ENCODE peak calls at places on chromosomes 13 and 19, in eight cellular contexts. D is naive thymus-derived CD4-positive, alpha-beta T cell; A is lung microvascular endothelial cell; R is GM12865; H is substantia nigra; P is A549; U is HuH-7.5; M is stomach. Q is an unnamed sample.

GRCh38 chr13:64928704-64929499 is 2301.2 kb downstream of the PCDH9 start:
- DNase-seq in D (no peak), A (peak; percentile 4), R (peak; percentile 68), H (no peak), P (no peak), U (no peak), M (no peak), Q (peak; percentile 82)

GRCh38 chr19:50889638-50890037 is 16.4 kb downstream of the KLK2 start:
- DNase-seq in D (no peak), A (no peak), R (no peak), H (no peak), P (no peak), U (no peak), M (no peak), Q (no peak)

GRCh38 chr13:99686944-99687382 is 185.7 kb downstream of the TM9SF2 start:
- DNase-seq in D (no peak), A (no peak), R (no peak), H (no peak), P (no peak), U (no peak), M (no peak), Q (no peak)

GRCh38 chr19:35717665-35718344 is at the start of gene KMT2B:
- DNase-seq in D (no peak), A (no peak), R (peak; percentile 98), H (peak; percentile 89), P (peak; percentile 100), U (peak; percentile 100), M (peak; percentile 96), Q (peak; percentile 90)

GRCh38 chr13:98961204-98962105 is 16.4 kb downstream of the DOCK9 start:
- DNase-seq in D (no peak), A (no peak), R (no peak), H (no peak), P (no peak), U (no peak), M (no peak), Q (no peak)

GRCh38 chr13:107512551-107512950 is 702.8 kb downstream of the LIG4 start:
- DNase-seq in D (no peak), A (no peak), R (no peak), H (no peak), P (no peak), U (no peak), M (no peak), Q (no peak)

GRCh38 chr19:58381460-58382220 is 810 bp upstream of the ZNF837 start:
- DNase-seq in D (no peak), A (no peak), R (no peak), H (no peak), P (no peak), U (no peak), M (no peak), Q (no peak)

GRCh38 chr13:25732146-25732865 is 319.5 kb downstream of the SHISA2 start:
- DNase-seq in D (no peak), A (no peak), R (no peak), H (no peak), P (no peak), U (no peak), M (no peak), Q (peak; percentile 65)

GRCh38 chr19:3716147-3716668 is 8.0 kb downstream of the TJP3 start:
- DNase-seq in D (no peak), A (no peak), R (no peak), H (no peak), P (no peak), U (no peak), M (no peak), Q (no peak)

GRCh38 chr19:48329167-48329891 is 4.0 kb downstream of the EMP3 start:
- DNase-seq in D (peak; percentile 23), A (peak; percentile 50), R (peak; percentile 77), H (no peak), P (no peak), U (peak; percentile 51), M (no peak), Q (peak; percentile 27)

GRCh38 chr19:19276386-19276785 is 3.3 kb upstream of the TM6SF2 start:
- DNase-seq in D (no peak), A (no peak), R (no peak), H (no peak), P (no peak), U (no peak), M (no peak), Q (no peak)

GRCh38 chr13:28983661-28984060 is 163.5 kb downstream of the MTUS2 start:
- DNase-seq in D (no peak), A (no peak), R (no peak), H (no peak), P (no peak), U (no peak), M (peak; percentile 27), Q (no peak)

GRCh38 chr19:45874620-45874966 is 10.5 kb downstream of the FOXA3 start:
- DNase-seq in D (no peak), A (no peak), R (no peak), H (no peak), P (no peak), U (no peak), M (no peak), Q (no peak)

GRCh38 chr19:8610041-8610927 is at the start of gene ADAMTS10:
- DNase-seq in D (peak; percentile 61), A (peak; percentile 53), R (no peak), H (no peak), P (no peak), U (peak; percentile 62), M (no peak), Q (no peak)

GRCh38 chr13:32427852-32428580 is at the start of gene N4BP2L1:
- DNase-seq in D (peak; percentile 78), A (peak; percentile 49), R (peak; percentile 95), H (peak; percentile 62), P (peak; percentile 13), U (peak; percentile 65), M (peak; percentile 71), Q (peak; percentile 57)

GRCh38 chr19:9857920-9858746 is 23.0 kb downstream of the PIN1 start:
- DNase-seq in D (peak; percentile 56), A (no peak), R (peak; percentile 12), H (no peak), P (no peak), U (no peak), M (no peak), Q (no peak)

GRCh38 chr19:42208612-42209011 is 8.9 kb downstream of the DEDD2 start:
- DNase-seq in D (no peak), A (no peak), R (no peak), H (no peak), P (no peak), U (no peak), M (peak; percentile 41), Q (no peak)

GRCh38 chr13:80716610-80717081 is 375.7 kb upstream of the SPRY2 start:
- DNase-seq in D (no peak), A (peak; percentile 7), R (no peak), H (no peak), P (no peak), U (peak; percentile 27), M (no peak), Q (no peak)

GRCh38 chr19:33134571-33135041 is 2.7 kb downstream of the WDR88 start:
- DNase-seq in D (peak; percentile 49), A (no peak), R (no peak), H (no peak), P (no peak), U (peak; percentile 35), M (no peak), Q (no peak)

GRCh38 chr13:20714161-20714560 is 10.7 kb downstream of the IL17D start:
- DNase-seq in D (no peak), A (peak; percentile 26), R (no peak), H (no peak), P (no peak), U (no peak), M (no peak), Q (no peak)